ENCODE peak calls at places on chromosomes 12 and 14, in six cellular contexts. One of them, this sample, is unnamed. For H3K36me3, the result is how much of the 10 kb centered on the place peaks cover.

GRCh38 chr12:128810182-128811127 is 13.3 kb downstream of the SLC15A4 start:
- DNase-seq in HepG2: no peak
- DNase-seq in right lobe of liver: peak
- DNase-seq in uterus: no peak
- DNase-seq in cardiac muscle cell: no peak
- DNase-seq in K562: no peak
- DNase-seq in this sample: no peak

GRCh38 chr12:99916555-99916954 is 68.2 kb downstream of the ANKS1B start:
- DNase-seq in cardiac muscle cell: no peak
- DNase-seq in right lobe of liver: no peak
- DNase-seq in K562: no peak
- DNase-seq in HepG2: no peak
- DNase-seq in uterus: no peak
- DNase-seq in this sample: no peak

GRCh38 chr12:92162079-92162478 is 16.4 kb upstream of the BTG1 start:
- DNase-seq in HepG2: no peak
- DNase-seq in right lobe of liver: no peak
- DNase-seq in K562: no peak
- DNase-seq in cardiac muscle cell: no peak
- DNase-seq in uterus: no peak
- DNase-seq in this sample: no peak

GRCh38 chr14:96861568-96862310 is 64.6 kb downstream of the VRK1 start:
- DNase-seq in right lobe of liver: no peak
- DNase-seq in K562: peak
- DNase-seq in cardiac muscle cell: peak
- DNase-seq in uterus: no peak
- DNase-seq in HepG2: peak
- DNase-seq in this sample: no peak

GRCh38 chr12:23585156-23585781 is 364.2 kb downstream of the SOX5 start:
- DNase-seq in right lobe of liver: no peak
- DNase-seq in uterus: no peak
- DNase-seq in HepG2: no peak
- DNase-seq in cardiac muscle cell: no peak
- DNase-seq in K562: no peak
- DNase-seq in this sample: no peak

GRCh38 chr14:51333299-51333698 is 93.3 kb downstream of the TMX1 start:
- DNase-seq in right lobe of liver: no peak
- DNase-seq in uterus: no peak
- DNase-seq in cardiac muscle cell: no peak
- DNase-seq in HepG2: no peak
- DNase-seq in K562: no peak
- DNase-seq in this sample: no peak

GRCh38 chr12:131131077-131131807 is 177.5 kb downstream of the ADGRD1 start:
- DNase-seq in HepG2: no peak
- DNase-seq in cardiac muscle cell: no peak
- DNase-seq in right lobe of liver: no peak
- DNase-seq in K562: no peak
- DNase-seq in uterus: no peak
- DNase-seq in this sample: no peak

GRCh38 chr12:48795550-48796455 is 6.9 kb upstream of the ADCY6 start:
- DNase-seq in uterus: peak
- DNase-seq in cardiac muscle cell: peak
- DNase-seq in right lobe of liver: peak
- DNase-seq in K562: peak
- DNase-seq in HepG2: peak
- DNase-seq in this sample: no peak

GRCh38 chr12:119412811-119413794 is 78.6 kb downstream of the CCDC60 start:
- DNase-seq in K562: peak
- DNase-seq in cardiac muscle cell: peak
- DNase-seq in HepG2: peak
- DNase-seq in right lobe of liver: peak
- DNase-seq in uterus: peak
- DNase-seq in this sample: no peak

DNA sequence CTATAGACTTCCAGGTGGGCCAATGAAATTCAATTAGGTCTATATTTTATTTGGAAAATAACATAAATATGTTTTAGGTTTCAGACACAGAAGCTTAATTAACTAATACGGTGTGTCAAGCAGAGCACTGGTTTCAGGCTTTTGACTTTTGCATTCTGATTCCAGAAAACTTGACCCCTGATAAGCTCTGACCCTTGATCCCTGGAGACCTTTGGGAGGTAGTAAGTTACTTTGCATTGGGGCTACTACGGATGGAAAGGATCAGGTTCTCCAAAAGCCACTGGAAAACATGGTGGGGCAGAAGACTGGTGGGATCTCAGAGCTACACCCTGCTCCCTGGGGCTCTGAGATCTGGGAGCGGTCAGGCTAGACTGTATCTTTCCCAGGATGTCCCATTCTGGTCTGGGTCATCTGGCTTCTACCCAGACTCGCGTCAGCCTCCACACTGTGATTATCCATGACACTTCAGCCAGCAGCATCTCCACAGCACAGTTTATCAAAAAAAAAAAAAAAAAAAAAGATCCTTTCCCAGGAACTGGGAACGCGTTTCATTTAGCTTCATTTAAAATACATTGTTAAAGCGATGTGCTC is 17.9 kb upstream of the EMP1 start:
- DNase-seq in HepG2: no peak
- DNase-seq in cardiac muscle cell: no peak
- DNase-seq in right lobe of liver: no peak
- DNase-seq in uterus: peak
- DNase-seq in K562: no peak
- DNase-seq in this sample: no peak
- H3K27ac ChIP-seq in HepG2: no peak
- H3K27ac ChIP-seq in cardiac muscle cell: no peak
- H3K27ac ChIP-seq in right lobe of liver: no peak
- H3K27ac ChIP-seq in uterus: peak
- H3K27ac ChIP-seq in K562: no peak
- H3K27ac ChIP-seq in this sample: no peak

DNA sequence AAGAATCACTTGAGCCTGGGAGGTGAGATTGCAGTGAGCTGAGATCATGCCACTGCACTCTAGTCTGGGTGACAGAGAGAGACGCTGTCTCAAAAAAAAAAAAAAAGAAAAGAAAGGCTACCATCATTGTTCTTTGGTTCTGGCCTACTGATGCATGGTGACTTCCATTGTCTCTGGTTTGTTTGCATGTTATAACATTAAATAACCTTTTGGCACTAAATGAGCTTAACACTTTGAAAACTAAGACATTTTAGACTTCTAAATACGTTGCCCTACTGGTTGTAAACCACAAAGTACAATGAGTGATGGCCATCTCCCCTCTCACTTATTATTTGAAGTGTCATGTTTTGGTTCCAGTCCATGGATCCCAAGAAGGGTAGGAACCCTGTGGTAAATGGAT is 152.9 kb upstream of the CPM start:
- DNase-seq in uterus: no peak
- DNase-seq in K562: no peak
- DNase-seq in HepG2: no peak
- DNase-seq in right lobe of liver: no peak
- DNase-seq in cardiac muscle cell: no peak
- DNase-seq in this sample: no peak
- H3K36me3 ChIP-seq in uterus: under half
- H3K36me3 ChIP-seq in K562: under half
- H3K36me3 ChIP-seq in HepG2: under half
- H3K36me3 ChIP-seq in right lobe of liver: under half
- H3K36me3 ChIP-seq in cardiac muscle cell: under half
- H3K36me3 ChIP-seq in this sample: under half

GRCh38 chr14:72743626-72744025 is 150.3 kb downstream of the DPF3 start:
- DNase-seq in uterus: no peak
- DNase-seq in cardiac muscle cell: no peak
- DNase-seq in K562: no peak
- DNase-seq in HepG2: no peak
- DNase-seq in right lobe of liver: no peak
- DNase-seq in this sample: no peak

GRCh38 chr14:72747652-72748051 is 146.2 kb downstream of the DPF3 start:
- DNase-seq in K562: no peak
- DNase-seq in uterus: no peak
- DNase-seq in HepG2: no peak
- DNase-seq in right lobe of liver: no peak
- DNase-seq in cardiac muscle cell: no peak
- DNase-seq in this sample: no peak

GRCh38 chr14:72745991-72746980 is 147.6 kb downstream of the DPF3 start:
- DNase-seq in right lobe of liver: no peak
- DNase-seq in uterus: no peak
- DNase-seq in HepG2: no peak
- DNase-seq in K562: no peak
- DNase-seq in cardiac muscle cell: no peak
- DNase-seq in this sample: no peak

GRCh38 chr14:72744416-72745120 is 149.3 kb downstream of the DPF3 start:
- DNase-seq in K562: no peak
- DNase-seq in HepG2: no peak
- DNase-seq in right lobe of liver: no peak
- DNase-seq in uterus: no peak
- DNase-seq in cardiac muscle cell: no peak
- DNase-seq in this sample: no peak

GRCh38 chr14:72745546-72745945 is 148.4 kb downstream of the DPF3 start:
- DNase-seq in HepG2: no peak
- DNase-seq in right lobe of liver: no peak
- DNase-seq in uterus: no peak
- DNase-seq in K562: no peak
- DNase-seq in cardiac muscle cell: no peak
- DNase-seq in this sample: no peak
- H3K27ac ChIP-seq in HepG2: no peak
- H3K27ac ChIP-seq in right lobe of liver: no peak
- H3K27ac ChIP-seq in uterus: no peak
- H3K27ac ChIP-seq in K562: no peak
- H3K27ac ChIP-seq in cardiac muscle cell: no peak
- H3K27ac ChIP-seq in this sample: no peak

DNA sequence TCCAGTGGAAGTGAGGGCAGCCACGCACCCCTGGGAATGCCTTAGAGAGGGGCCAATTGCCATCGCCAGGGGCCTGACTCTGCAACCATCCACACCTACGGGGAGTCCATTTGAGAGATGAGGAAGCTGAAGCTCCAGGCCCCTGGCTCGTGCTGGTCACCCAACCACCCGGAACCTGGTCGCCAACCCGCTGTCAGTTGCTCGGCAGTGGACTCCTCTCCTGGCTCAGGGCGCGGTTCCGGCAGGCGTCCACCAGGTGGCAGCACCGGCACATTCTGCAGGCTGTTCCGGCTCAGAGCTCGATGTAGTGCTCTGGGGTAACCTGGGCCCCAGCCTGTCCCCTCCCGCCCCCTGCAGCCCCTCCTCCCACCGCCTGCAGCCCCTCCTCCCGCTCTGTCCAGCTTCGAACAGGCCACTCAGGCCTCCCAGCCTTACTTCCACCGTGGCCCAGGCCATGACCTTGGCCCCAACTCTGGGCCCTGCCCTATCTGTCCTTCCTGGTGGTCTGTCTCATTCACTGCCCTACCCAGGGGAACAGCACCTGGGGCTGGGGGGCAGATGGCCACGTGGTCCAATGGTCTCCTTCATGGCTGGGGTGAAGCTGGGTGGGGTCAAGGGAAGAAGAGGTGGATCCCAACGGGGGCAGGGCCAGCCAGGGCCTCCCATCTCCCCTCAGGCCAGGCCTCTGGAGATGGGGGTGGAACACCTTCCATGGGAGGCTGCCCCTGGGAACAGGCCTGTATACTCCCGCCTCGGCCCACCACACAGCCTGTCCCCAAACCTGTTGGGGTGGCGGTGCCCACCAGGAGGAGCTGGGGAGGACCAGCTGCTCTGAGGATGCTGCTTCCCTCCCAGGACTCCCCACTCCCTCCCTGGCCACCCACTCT is 15.7 kb downstream of the SIVA1 start:
- DNase-seq in uterus: peak
- DNase-seq in cardiac muscle cell: peak
- DNase-seq in right lobe of liver: peak
- DNase-seq in HepG2: peak
- DNase-seq in K562: peak
- DNase-seq in this sample: peak
- H3K36me3 ChIP-seq in uterus: under half
- H3K36me3 ChIP-seq in cardiac muscle cell: under half
- H3K36me3 ChIP-seq in right lobe of liver: under half
- H3K36me3 ChIP-seq in HepG2: under half
- H3K36me3 ChIP-seq in K562: under half
- H3K36me3 ChIP-seq in this sample: under half

DNA sequence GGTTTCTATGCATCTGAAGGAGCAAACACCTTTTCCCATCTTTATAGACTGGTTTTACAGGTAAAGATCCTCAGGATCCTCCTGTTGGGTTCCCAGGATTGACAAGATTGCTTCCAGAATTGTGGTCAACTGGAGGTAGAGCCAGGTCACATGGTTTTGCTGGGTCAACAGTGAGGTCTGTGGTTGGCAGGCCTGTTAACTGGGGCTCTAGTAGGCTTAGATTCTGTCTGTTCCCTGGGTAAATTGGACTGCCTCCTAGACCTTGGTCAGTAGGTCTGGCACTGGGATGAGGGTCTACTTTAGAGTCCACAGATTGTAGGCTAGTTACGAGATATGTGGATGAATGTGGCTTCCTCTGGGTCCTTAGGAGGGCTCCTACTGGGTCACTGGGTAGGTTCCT is 3.5 kb upstream of the PZP start:
- DNase-seq in uterus: no peak
- DNase-seq in right lobe of liver: no peak
- DNase-seq in HepG2: no peak
- DNase-seq in cardiac muscle cell: no peak
- DNase-seq in K562: no peak
- DNase-seq in this sample: no peak
- H3K27ac ChIP-seq in uterus: no peak
- H3K27ac ChIP-seq in right lobe of liver: no peak
- H3K27ac ChIP-seq in HepG2: no peak
- H3K27ac ChIP-seq in cardiac muscle cell: no peak
- H3K27ac ChIP-seq in K562: no peak
- H3K27ac ChIP-seq in this sample: no peak

DNA sequence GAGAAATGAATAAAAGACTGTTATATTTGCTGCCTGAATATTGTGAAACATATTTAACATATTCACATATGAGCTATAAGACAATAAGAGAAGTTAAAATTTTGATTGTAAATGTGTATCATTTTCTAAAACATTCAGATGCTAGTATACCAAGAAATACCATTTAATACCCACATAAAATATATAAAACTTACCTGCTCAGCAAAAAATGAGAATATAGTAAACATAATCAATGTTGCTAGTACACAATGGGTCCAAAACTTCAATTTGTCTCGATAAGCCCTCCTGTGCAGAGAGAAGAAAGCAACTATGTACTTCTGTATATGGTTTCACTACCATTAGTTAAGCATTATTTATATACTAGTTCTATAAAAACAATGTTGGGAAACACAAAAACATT is 9.6 kb upstream of the SYCP3 start:
- DNase-seq in K562: no peak
- DNase-seq in cardiac muscle cell: no peak
- DNase-seq in right lobe of liver: no peak
- DNase-seq in HepG2: no peak
- DNase-seq in uterus: no peak
- DNase-seq in this sample: no peak
- H3K36me3 ChIP-seq in K562: half or more
- H3K36me3 ChIP-seq in cardiac muscle cell: under half
- H3K36me3 ChIP-seq in right lobe of liver: under half
- H3K36me3 ChIP-seq in HepG2: under half
- H3K36me3 ChIP-seq in uterus: under half
- H3K36me3 ChIP-seq in this sample: under half

DNA sequence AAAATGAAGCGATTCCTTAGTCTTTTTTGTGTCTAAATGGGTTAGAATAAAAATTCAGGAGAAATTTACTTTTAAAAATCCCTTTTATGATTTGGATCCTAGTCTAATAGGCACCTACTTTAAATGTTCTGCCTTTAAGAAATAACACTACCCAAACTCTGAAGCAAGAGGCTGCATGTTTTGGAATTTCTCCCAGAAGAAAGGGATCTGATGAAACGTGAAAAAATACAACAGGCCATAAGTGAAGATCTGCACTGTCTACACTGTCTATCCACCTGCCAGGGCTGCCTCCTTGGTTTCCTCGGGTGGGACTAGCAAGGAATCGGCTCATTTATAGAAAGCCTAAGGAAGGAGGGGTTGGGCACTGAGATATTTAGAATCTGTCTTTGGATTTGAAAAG is 22.1 kb downstream of the ACVR1B start:
- DNase-seq in HepG2: no peak
- DNase-seq in K562: no peak
- DNase-seq in cardiac muscle cell: no peak
- DNase-seq in uterus: no peak
- DNase-seq in right lobe of liver: no peak
- DNase-seq in this sample: no peak
- H3K27ac ChIP-seq in HepG2: peak
- H3K27ac ChIP-seq in K562: no peak
- H3K27ac ChIP-seq in cardiac muscle cell: peak
- H3K27ac ChIP-seq in uterus: no peak
- H3K27ac ChIP-seq in right lobe of liver: peak
- H3K27ac ChIP-seq in this sample: peak

This sample was measured in naive thymus-derived CD4-positive, alpha-beta T cell.